ENCODE peak calls at places on chromosomes 2 and 18, in four cellular contexts. Q is LoVo, K is NCI-H82, S is T-cell. Y is an unnamed sample.

GRCh38 chr2:65070172-65070830 is 14.1 kb downstream of the CEP68 start:
- DNase-seq in K (no peak), S (no peak), Q (peak; percentile 61), Y (no peak)

GRCh38 chr2:222169346-222169745 is 129.5 kb downstream of the PAX3 start:
- DNase-seq in Q (no peak), S (no peak), K (no peak), Y (no peak)

GRCh38 chr2:37837576-37838335 is 87.3 kb upstream of the RMDN2 start:
- DNase-seq in K (no peak), Q (no peak), S (no peak), Y (no peak)

GRCh38 chr2:236748385-236748784 is 178.8 kb downstream of the ACKR3 start:
- DNase-seq in K (no peak), S (no peak), Q (no peak), Y (no peak)

GRCh38 chr18:74774486-74774885 is 176.8 kb downstream of the ZNF407 start:
- DNase-seq in S (no peak), Q (no peak), K (no peak), Y (no peak)

GRCh38 chr2:189783451-189783926 is 650 bp downstream of the ORMDL1 start:
- DNase-seq in Q (peak; percentile 21), K (peak; percentile 63), S (no peak), Y (no peak)

GRCh38 chr2:159516241-159516758 is 100.0 kb downstream of the BAZ2B start:
- DNase-seq in S (peak; percentile 43), Q (peak; percentile 78), K (peak; percentile 85), Y (peak; percentile 21)

GRCh38 chr2:231049286-231050017 is 7.2 kb upstream of the PSMD1 start:
- DNase-seq in K (no peak), S (no peak), Q (no peak), Y (no peak)

GRCh38 chr2:69082430-69082997 is 69.5 kb downstream of the ANTXR1 start:
- DNase-seq in K (peak; percentile 73), S (no peak), Q (peak; percentile 63), Y (peak; percentile 47)

GRCh38 chr2:88638123-88638650 is 10.9 kb upstream of the EIF2AK3 start:
- DNase-seq in K (peak; percentile 45), Q (no peak), S (no peak), Y (no peak)

GRCh38 chr2:119192893-119193292 is 30.7 kb upstream of the STEAP3 start:
- DNase-seq in S (no peak), K (no peak), Q (no peak), Y (no peak)

GRCh38 chr2:43086451-43087221 is 139.8 kb downstream of the ZFP36L2 start:
- DNase-seq in Q (peak; percentile 51), S (no peak), K (no peak), Y (peak; percentile 72)